ENCODE peak calls at places on chromosomes 16 and 17, in seven cellular contexts. P, X, B, M, Q, F and V are unnamed samples.

GRCh38 chr16:54936979-54937672 is 6.5 kb downstream of the IRX5 start:
- DNase-seq in X (peak), Q (no peak), B (no peak), P (no peak), M (no peak), F (peak), V (peak)

GRCh38 chr17:814371-814770 is 32.2 kb downstream of the MRM3 start:
- DNase-seq in P (no peak), X (no peak), F (no peak), M (no peak), Q (no peak), B (no peak), V (no peak)

GRCh38 chr16:86824751-86825310 is 246.5 kb downstream of the FOXL1 start:
- DNase-seq in X (no peak), B (no peak), M (no peak), F (peak), P (no peak), Q (no peak), V (no peak)

GRCh38 chr17:72719582-72720493 is 372.6 kb downstream of the SLC39A11 start:
- DNase-seq in F (no peak), P (peak), M (no peak), X (no peak), Q (peak), B (no peak), V (no peak)

GRCh38 chr17:18327093-18327492 is 12.0 kb downstream of the SMCR8 start:
- DNase-seq in M (no peak), P (no peak), X (no peak), F (no peak), Q (no peak), B (no peak), V (no peak)

GRCh38 chr17:53894591-53894990 is 71.9 kb downstream of the KIF2B start:
- DNase-seq in P (no peak), X (no peak), M (no peak), F (no peak), Q (no peak), B (no peak), V (no peak)

GRCh38 chr16:12459401-12459791 is 344.3 kb downstream of the CPPED1 start:
- DNase-seq in Q (no peak), M (no peak), P (peak), B (no peak), F (no peak), X (no peak), V (no peak)

GRCh38 chr17:64130559-64131001 is 636 bp upstream of the ERN1 start:
- DNase-seq in Q (peak), P (no peak), B (peak), F (peak), X (peak), M (no peak), V (peak)

GRCh38 chr16:89545831-89546574 is 14.5 kb upstream of the RPL13 start:
- DNase-seq in M (no peak), F (no peak), P (no peak), X (no peak), Q (no peak), B (no peak), V (no peak)

GRCh38 chr17:76492250-76492988 is 8.8 kb downstream of the RHBDF2 start:
- DNase-seq in Q (no peak), X (no peak), F (no peak), B (no peak), P (no peak), M (no peak), V (no peak)

GRCh38 chr17:67448449-67448848 is 71.4 kb downstream of the PITPNC1 start:
- DNase-seq in X (no peak), M (no peak), P (no peak), B (no peak), F (no peak), Q (no peak), V (no peak)

GRCh38 chr17:14078027-14078426 is 8.7 kb downstream of the COX10 start:
- DNase-seq in F (no peak), Q (no peak), X (no peak), B (no peak), P (no peak), M (no peak), V (peak)

GRCh38 chr16:58451263-58451662 is 48.7 kb upstream of the NDRG4 start:
- DNase-seq in B (no peak), Q (no peak), X (no peak), M (no peak), P (no peak), F (no peak), V (no peak)

GRCh38 chr17:45742251-45742650 is 41.9 kb upstream of the CRHR1 start:
- DNase-seq in B (no peak), M (no peak), F (no peak), X (no peak), Q (no peak), P (no peak), V (no peak)

GRCh38 chr17:4856937-4857314 is 23.8 kb downstream of the MINK1 start:
- DNase-seq in F (no peak), Q (no peak), B (no peak), P (no peak), X (no peak), M (no peak), V (no peak)

GRCh38 chr17:35088647-35088910 is 25.1 kb upstream of the RFFL start:
- DNase-seq in B (no peak), F (no peak), M (no peak), Q (no peak), X (no peak), P (no peak), V (no peak)

GRCh38 chr17:59001158-59001814 is 105.4 kb downstream of the TRIM37 start:
- DNase-seq in M (peak), F (peak), X (peak), B (no peak), P (peak), Q (peak), V (peak)

GRCh38 chr17:19742495-19742894 is 5.6 kb downstream of the ALDH3A1 start:
- DNase-seq in M (no peak), Q (no peak), F (no peak), P (no peak), X (no peak), B (no peak), V (no peak)

GRCh38 chr17:48392836-48393235 is 37.2 kb downstream of the SKAP1 start:
- DNase-seq in B (no peak), Q (no peak), F (peak), X (no peak), M (no peak), P (no peak), V (peak)

GRCh38 chr17:8223356-8224063 is 13.1 kb upstream of the AURKB start:
- DNase-seq in P (peak), B (no peak), F (peak), M (no peak), X (peak), Q (peak), V (peak)

GRCh38 chr16:76483510-76483909 is 206.3 kb downstream of the CNTNAP4 start:
- DNase-seq in F (no peak), B (no peak), Q (no peak), X (no peak), M (no peak), P (no peak), V (no peak)

GRCh38 chr17:78790552-78790951 is 8.5 kb upstream of the CYTH1 start:
- DNase-seq in M (no peak), P (no peak), F (no peak), B (no peak), Q (no peak), X (no peak), V (no peak)

GRCh38 chr16:1448536-1449116 is 4.3 kb upstream of the CCDC154 start:
- DNase-seq in P (no peak), B (no peak), X (no peak), F (no peak), Q (no peak), M (no peak), V (no peak)

GRCh38 chr17:51627776-51628175 is 367.4 kb downstream of the UTP18 start:
- DNase-seq in F (no peak), X (no peak), Q (no peak), M (no peak), B (no peak), P (no peak), V (no peak)

GRCh38 chr17:16150251-16150859 is 65.0 kb downstream of the NCOR1 start:
- DNase-seq in P (no peak), F (peak), Q (no peak), M (peak), B (no peak), X (peak), V (peak)

GRCh38 chr17:75755205-75755901 is 9.6 kb downstream of the GALK1 start:
- DNase-seq in Q (no peak), B (no peak), P (no peak), M (no peak), F (no peak), X (peak), V (no peak)